ENCODE peak calls at places on chromosomes 16 and 17, in five cellular contexts. Y is A549, S is colonic mucosa, X is epithelial cell of esophagus, P is adrenal gland. F is an unnamed sample.

GRCh38 chr17:44921122-44921882 is 6.0 kb upstream of the GFAP start:
- DNase-seq in Y (no peak), S (no peak), X (no peak), P (peak; percentile 12), F (peak; percentile 84)

GRCh38 chr16:29852654-29853053 is 10.4 kb downstream of the CDIPT start:
- DNase-seq in Y (no peak), S (no peak), X (no peak), P (no peak), F (no peak)

GRCh38 chr17:65131946-65132345 is 5.2 kb upstream of the RGS9 start:
- DNase-seq in Y (peak; percentile 58), S (no peak), X (peak; percentile 64), P (no peak), F (no peak)

GRCh38 chr17:82603981-82604448 is 44.2 kb downstream of the WDR45B start:
- DNase-seq in Y (no peak), S (peak; percentile 79), X (no peak), P (peak; percentile 64), F (no peak)

GRCh38 chr16:17846030-17846429 is 375.3 kb upstream of the XYLT1 start:
- DNase-seq in Y (no peak), S (no peak), X (no peak), P (no peak), F (no peak)

GRCh38 chr16:88456356-88457292 is 3.5 kb downstream of the ZFPM1 start:
- DNase-seq in Y (no peak), S (no peak), X (no peak), P (no peak), F (no peak)

GRCh38 chr17:66006654-66007053 is 185.3 kb downstream of the CEP112 start:
- DNase-seq in Y (no peak), S (no peak), X (no peak), P (no peak), F (no peak)

GRCh38 chr16:56257260-56257659 is 66.0 kb downstream of the GNAO1 start:
- DNase-seq in Y (no peak), S (peak; percentile 63), X (no peak), P (no peak), F (peak; percentile 93)

GRCh38 chr16:57828272-57829161 is 26.2 kb upstream of the KIFC3 start:
- DNase-seq in Y (no peak), S (no peak), X (no peak), P (no peak), F (no peak)

GRCh38 chr17:28895794-28896447 is 1.6 kb downstream of the FLOT2 start:
- DNase-seq in Y (no peak), S (no peak), X (no peak), P (no peak), F (no peak)

GRCh38 chr17:44568311-44568710 is 11.0 kb downstream of the FZD2 start:
- DNase-seq in Y (no peak), S (no peak), X (no peak), P (no peak), F (no peak)

GRCh38 chr16:25253322-25253721 is 4.3 kb downstream of the ZKSCAN2 start:
- DNase-seq in Y (no peak), S (no peak), X (no peak), P (no peak), F (no peak)

GRCh38 chr16:17273142-17273561 is 197.6 kb downstream of the XYLT1 start:
- DNase-seq in Y (peak; percentile 48), S (no peak), X (peak; percentile 15), P (peak; percentile 53), F (no peak)

GRCh38 chr16:87806246-87806607 is 40.4 kb upstream of the KLHDC4 start:
- DNase-seq in Y (no peak), S (no peak), X (peak; percentile 66), P (no peak), F (no peak)

DNA sequence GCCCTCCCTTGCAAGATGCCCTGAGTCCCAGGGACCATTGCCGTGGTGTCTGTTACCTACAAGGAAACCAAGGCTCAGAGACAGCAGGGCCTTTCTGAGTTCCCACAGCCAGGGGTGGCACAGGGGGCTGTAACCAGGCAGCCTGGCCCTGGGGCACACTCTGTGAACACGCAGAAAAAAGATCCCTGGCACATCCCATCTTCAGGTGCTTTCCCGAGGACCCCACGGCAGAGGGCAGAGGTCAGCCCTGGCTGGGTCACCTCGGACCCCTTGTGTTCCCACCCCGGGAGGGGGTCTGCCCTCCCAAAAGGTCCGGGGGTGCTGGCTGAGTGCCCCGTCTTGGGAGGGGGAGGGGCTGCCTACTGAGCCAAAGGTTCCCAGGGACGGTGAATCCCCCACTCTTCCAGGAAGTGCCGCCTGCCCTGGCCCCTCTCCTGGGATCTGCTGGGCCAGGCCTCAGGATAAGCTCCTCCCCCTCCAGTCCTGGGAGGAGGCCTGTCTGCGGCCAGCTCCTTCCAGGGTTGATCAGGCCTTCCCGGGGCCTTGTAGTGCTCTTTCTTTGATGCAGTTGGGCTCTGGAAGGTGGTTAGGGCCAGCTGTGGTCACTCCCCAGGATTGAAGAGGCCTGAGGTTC is 8.1 kb downstream of the GLIS2 start:
- DNase-seq in Y (peak; percentile 64), S (peak; percentile 51), X (no peak), P (peak; percentile 63), F (peak; percentile 78)
- H3K4me3 ChIP-seq in Y (peak overlapping the region; percentile 21), S (no peak overlapping the region), X (no peak overlapping the region), P (peak overlapping the region; percentile 23), F (peak overlapping the region; percentile 19)

GRCh38 chr17:75712480-75712879 is 8.8 kb upstream of the ITGB4 start:
- DNase-seq in Y (no peak), S (no peak), X (peak; percentile 29), P (no peak), F (no peak)
- TF ChIP-seq CTCF in Y (no peak), S (no peak), X (no peak), P (no peak), F (no peak)

GRCh38 chr17:62065611-62066468 is 762 bp upstream of the MED13 start:
- DNase-seq in Y (peak; percentile 99), S (peak; percentile 99), X (peak; percentile 99), P (peak; percentile 98), F (peak; percentile 99)

GRCh38 chr17:62064029-62064790 is 868 bp downstream of the MED13 start:
- DNase-seq in Y (no peak), S (no peak), X (peak; percentile 66), P (no peak), F (no peak)

GRCh38 chr17:62062313-62062712 is 2.8 kb downstream of the MED13 start:
- DNase-seq in Y (no peak), S (no peak), X (no peak), P (no peak), F (no peak)

GRCh38 chr17:62064791-62065563 is at the start of gene MED13:
- DNase-seq in Y (peak; percentile 50), S (peak; percentile 68), X (peak; percentile 40), P (peak; percentile 83), F (peak; percentile 77)

GRCh38 chr17:62062936-62063335 is 2.1 kb downstream of the MED13 start:
- DNase-seq in Y (no peak), S (no peak), X (no peak), P (no peak), F (no peak)
- H3K4me3 ChIP-seq in Y (peak overlapping the region; percentile 94), S (peak overlapping the region; percentile 82), X (peak overlapping the region; percentile 84), P (peak overlapping the region; percentile 96), F (peak overlapping the region; percentile 98)

DNA sequence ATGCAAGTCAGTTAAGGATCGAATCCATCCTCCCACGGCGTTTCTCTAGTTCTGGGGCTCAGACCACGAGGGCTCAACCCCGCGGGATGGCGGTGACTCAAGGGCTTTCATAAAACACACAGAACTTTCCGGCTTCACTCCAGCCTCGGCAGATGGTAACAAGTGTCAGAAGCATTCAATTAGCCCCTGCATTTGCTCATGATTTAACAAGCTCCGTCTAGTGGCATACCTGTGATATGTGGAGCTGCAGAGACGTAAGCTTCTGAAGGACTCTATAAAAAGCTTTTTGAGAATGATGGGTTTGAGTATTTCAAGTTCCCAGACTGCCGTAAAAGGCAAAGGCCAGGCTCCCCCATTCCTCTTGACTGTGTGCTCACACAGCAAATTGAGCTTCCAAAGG is 91.3 kb upstream of the SEC14L1 start:
- DNase-seq in Y (no peak), S (no peak), X (peak; percentile 37), P (no peak), F (no peak)
- TF ChIP-seq CTCF in Y (no peak), S (no peak), X (peak; percentile 28), P (no peak), F (no peak)

F was measured in BE2C.